ENCODE peak calls at places on chromosomes 4 and X, in nine cellular contexts. E is uterus, C is sigmoid colon, A is testis, X is lower leg skin, R is thyroid gland, J is adrenal gland, V is transverse colon, W is IMR-90. G is an unnamed sample.

GRCh38 chr4:74531952-74532794 is 87.2 kb downstream of the AREG start:
- DNase-seq in A (peak), X (no peak), R (no peak), W (peak), E (no peak), C (no peak), J (no peak), V (no peak), G (peak)

GRCh38 chr4:118288097-118288496 is 64.7 kb downstream of the PRSS12 start:
- DNase-seq in C (no peak), E (no peak), W (peak), A (no peak), V (no peak), R (no peak), X (no peak), J (no peak), G (no peak)

GRCh38 chrX:147901476-147902126 is 10.1 kb upstream of the FMR1 start:
- DNase-seq in V (no peak), W (no peak), X (no peak), C (no peak), E (no peak), J (no peak), A (no peak), R (peak), G (no peak)

GRCh38 chrX:134144231-134144630 is 92.8 kb upstream of the CCDC160 start:
- DNase-seq in W (peak), A (no peak), J (no peak), E (no peak), C (no peak), X (no peak), R (no peak), V (no peak), G (peak)

GRCh38 chr4:116469582-116469981 is 615.8 kb downstream of the TRAM1L1 start:
- DNase-seq in E (no peak), J (no peak), A (no peak), R (no peak), W (no peak), C (no peak), V (no peak), X (no peak), G (no peak)

GRCh38 chr4:62402088-62402806 is 1202.1 kb downstream of the ADGRL3 start:
- DNase-seq in V (no peak), A (no peak), X (no peak), W (no peak), R (no peak), C (no peak), J (no peak), E (no peak), G (no peak)

GRCh38 chrX:24694825-24695224 is 1.1 kb downstream of the POLA1 start:
- DNase-seq in W (peak), C (no peak), J (no peak), E (no peak), A (no peak), X (no peak), R (no peak), V (no peak), G (peak)

GRCh38 chrX:72394518-72395163 is 88.9 kb upstream of the CITED1 start:
- DNase-seq in J (peak), V (no peak), E (no peak), R (peak), W (peak), A (peak), C (no peak), X (no peak), G (no peak)

GRCh38 chr4:159764343-159764952 is 661.6 kb downstream of the RAPGEF2 start:
- DNase-seq in R (no peak), C (no peak), W (no peak), E (no peak), J (peak), X (no peak), V (no peak), A (peak), G (peak)

GRCh38 chr4:185304944-185305690 is 90.6 kb downstream of the LRP2BP start:
- DNase-seq in V (peak), W (peak), E (no peak), C (no peak), A (no peak), X (no peak), J (no peak), R (peak), G (peak)

GRCh38 chr4:158280856-158281255 is 70.6 kb downstream of the TMEM144 start:
- DNase-seq in R (no peak), V (no peak), W (no peak), X (no peak), E (no peak), A (no peak), J (no peak), C (no peak), G (no peak)

GRCh38 chrX:144791298-144791697 is 456.0 kb upstream of the SPANXN1 start:
- DNase-seq in C (no peak), J (no peak), V (no peak), W (no peak), A (no peak), R (no peak), E (no peak), X (no peak), G (no peak)

GRCh38 chr4:8231551-8232049 is 32.5 kb downstream of the SH3TC1 start:
- DNase-seq in V (no peak), X (no peak), A (no peak), W (no peak), E (no peak), R (no peak), J (no peak), C (no peak), G (no peak)

GRCh38 chrX:24372021-24372763 is 11.8 kb downstream of the SUPT20HL1 start:
- DNase-seq in E (no peak), V (no peak), R (no peak), C (no peak), X (no peak), W (no peak), A (no peak), J (no peak), G (no peak)

GRCh38 chr4:146436423-146437162 is 85.1 kb downstream of the SLC10A7 start:
- DNase-seq in C (no peak), R (no peak), V (no peak), J (no peak), E (no peak), X (no peak), A (no peak), W (peak), G (no peak)

GRCh38 chr4:139844459-139845036 is 178.9 kb downstream of the MGST2 start:
- DNase-seq in X (no peak), W (no peak), C (no peak), J (no peak), V (no peak), E (no peak), A (no peak), R (no peak), G (no peak)

GRCh38 chr4:21835712-21836111 is 112.9 kb downstream of the KCNIP4 start:
- DNase-seq in E (no peak), A (no peak), W (no peak), J (no peak), X (no peak), R (no peak), V (no peak), C (no peak), G (no peak)

GRCh38 chr4:73648478-73648877 is 28.2 kb upstream of the RASSF6 start:
- DNase-seq in J (no peak), X (no peak), W (no peak), R (no peak), E (no peak), A (no peak), V (no peak), C (no peak), G (no peak)

GRCh38 chr4:96652158-96652557 is 812.3 kb downstream of the PDHA2 start:
- DNase-seq in V (no peak), X (no peak), W (no peak), J (no peak), A (no peak), C (no peak), R (no peak), E (no peak), G (no peak)

GRCh38 chr4:169619518-169619957 is 840 bp upstream of the CLCN3 start:
- DNase-seq in C (no peak), V (peak), J (peak), A (peak), X (peak), W (peak), R (peak), E (peak), G (peak)

GRCh38 chr4:107037188-107037587 is 1.1 kb upstream of the DKK2 start:
- DNase-seq in A (peak), X (peak), J (peak), V (peak), R (peak), C (peak), W (peak), E (peak), G (no peak)

GRCh38 chr4:10691651-10692050 is 7.1 kb upstream of the CLNK start:
- DNase-seq in V (no peak), J (no peak), W (no peak), X (no peak), E (no peak), R (no peak), A (no peak), C (no peak), G (no peak)

GRCh38 chr4:148442830-148443549 is 776 bp upstream of the NR3C2 start:
- DNase-seq in V (peak), R (peak), J (peak), W (no peak), A (no peak), X (peak), C (peak), E (no peak), G (no peak)

DNA sequence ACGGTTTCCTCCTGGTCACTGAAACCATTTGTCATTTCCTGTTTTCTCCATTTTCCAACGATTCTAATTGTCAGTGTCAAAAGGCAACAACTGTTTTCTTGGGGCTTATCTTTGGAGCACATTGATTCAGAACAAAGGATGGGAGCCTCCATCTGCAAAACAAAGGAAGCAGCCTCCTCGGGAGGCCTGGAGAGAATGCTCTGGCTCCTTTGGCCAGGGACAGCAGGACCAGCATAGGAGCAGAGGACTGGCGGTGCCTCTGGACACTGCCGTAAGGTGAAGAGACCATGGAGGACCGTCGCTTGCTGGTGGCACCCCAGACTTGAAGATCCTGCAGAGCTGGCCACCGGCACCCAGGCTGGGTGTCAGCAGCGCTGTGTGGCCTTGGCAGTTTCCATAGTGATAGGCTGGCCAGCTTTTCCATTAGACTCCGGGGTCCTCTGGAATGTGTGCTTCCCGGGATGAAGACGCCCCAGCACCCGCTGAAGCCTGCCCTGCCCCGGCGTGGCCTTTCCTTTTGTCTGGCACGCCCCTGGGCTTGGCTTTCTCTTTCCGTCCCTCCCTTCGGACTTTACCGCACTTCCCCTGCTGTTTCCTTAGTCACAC is 61.1 kb upstream of the MTM1 start:
- DNase-seq in V (peak), J (peak), X (peak), A (no peak), E (no peak), R (no peak), W (no peak), C (no peak), G (no peak)
- TF ChIP-seq POLR2A in V (no peak), J (peak), X (no peak), A (no peak), E (no peak), R (no peak), W (no peak), C (no peak), G (no peak)

DNA sequence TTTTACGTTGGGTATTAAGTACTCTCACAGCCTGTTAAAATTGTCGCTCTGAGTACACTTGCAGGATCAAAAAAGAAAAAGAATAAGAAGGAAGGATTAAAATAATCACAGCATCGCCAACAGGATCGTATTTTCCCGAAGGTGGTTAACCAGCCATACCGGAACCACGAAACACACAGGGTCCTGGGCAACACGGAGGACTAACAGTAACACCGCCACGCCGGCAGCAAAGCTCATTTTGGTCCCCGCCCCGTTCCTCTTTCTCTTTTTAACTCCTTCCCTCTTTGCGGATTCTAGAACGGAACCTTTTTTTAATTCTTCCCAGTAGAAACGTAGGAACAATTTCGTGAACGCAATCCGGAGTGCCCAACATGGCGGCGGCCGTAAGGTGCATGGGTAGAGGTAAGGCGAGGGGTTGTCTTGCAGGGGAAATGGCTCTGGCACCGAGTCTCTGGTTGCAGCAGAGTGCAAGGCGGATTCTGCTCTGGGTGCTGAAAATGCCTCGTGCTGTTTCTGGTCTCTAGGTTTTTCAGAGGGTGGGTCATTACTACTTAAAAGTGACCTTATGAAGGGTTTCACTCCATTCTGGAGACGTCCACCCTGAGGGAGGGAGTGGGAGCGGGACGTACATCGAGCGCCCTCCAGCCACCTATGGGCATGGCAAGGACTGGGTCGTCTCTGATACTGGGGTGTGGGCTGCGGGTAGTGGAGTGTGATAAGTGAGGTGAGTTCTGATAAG is at the start of gene MRPL1:
- DNase-seq in A (peak), C (peak), E (peak), X (peak), V (peak), J (peak), W (peak), R (peak), G (peak)
- TF ChIP-seq POLR2A in A (no peak), C (peak), E (no peak), X (no peak), V (peak), J (peak), W (peak), R (no peak), G (peak)

GRCh38 chr4:186762865-186763264 is 39.2 kb upstream of the FAT1 start:
- DNase-seq in A (no peak), J (no peak), W (no peak), C (no peak), R (no peak), E (no peak), X (no peak), V (no peak), G (no peak)

GRCh38 chr4:186767794-186768193 is 44.1 kb upstream of the FAT1 start:
- DNase-seq in V (no peak), J (no peak), R (no peak), A (no peak), E (no peak), C (no peak), X (no peak), W (no peak), G (no peak)

GRCh38 chr4:186764457-186764856 is 40.8 kb upstream of the FAT1 start:
- DNase-seq in C (no peak), R (no peak), E (no peak), X (no peak), A (no peak), W (no peak), J (no peak), V (no peak), G (no peak)

GRCh38 chr4:186765138-186765537 is 41.5 kb upstream of the FAT1 start:
- DNase-seq in R (no peak), C (no peak), X (peak), E (no peak), W (peak), J (no peak), A (no peak), V (peak), G (peak)

GRCh38 chr4:186765673-186766546 is 42.3 kb upstream of the FAT1 start:
- DNase-seq in J (no peak), V (peak), R (no peak), C (no peak), A (no peak), E (no peak), X (no peak), W (no peak), G (no peak)
- TF ChIP-seq POLR2A in J (no peak), V (peak), R (no peak), C (no peak), A (no peak), E (no peak), X (no peak), W (no peak), G (no peak)

GRCh38 chr4:26826721-26827120 is 33.9 kb upstream of the STIM2 start:
- DNase-seq in R (peak), C (no peak), A (no peak), J (peak), X (peak), E (no peak), W (peak), V (peak), G (no peak)
- TF ChIP-seq POLR2A in R (no peak), C (no peak), A (no peak), J (no peak), X (no peak), E (no peak), W (no peak), V (no peak), G (no peak)

GRCh38 chr4:145125396-145125795 is 27.3 kb downstream of the ABCE1 start:
- DNase-seq in X (no peak), V (no peak), E (no peak), J (no peak), A (no peak), W (no peak), C (no peak), R (no peak), G (no peak)

GRCh38 chr4:145132521-145133098 is 34.5 kb downstream of the ABCE1 start:
- DNase-seq in J (no peak), E (no peak), R (no peak), X (no peak), A (no peak), W (peak), C (no peak), V (no peak), G (no peak)

GRCh38 chr4:145130788-145131398 is 32.8 kb downstream of the ABCE1 start:
- DNase-seq in C (no peak), A (no peak), V (no peak), R (no peak), E (no peak), J (no peak), W (peak), X (no peak), G (no peak)

GRCh38 chr4:145131848-145132247 is 33.7 kb downstream of the ABCE1 start:
- DNase-seq in W (no peak), R (no peak), J (no peak), A (no peak), V (no peak), X (no peak), C (no peak), E (no peak), G (no peak)

GRCh38 chr4:145130130-145130529 is 32.0 kb downstream of the ABCE1 start:
- DNase-seq in E (no peak), X (no peak), C (no peak), J (no peak), V (no peak), W (no peak), A (no peak), R (no peak), G (no peak)
- TF ChIP-seq POLR2A in E (no peak), X (no peak), C (no peak), J (no peak), V (no peak), W (no peak), A (no peak), R (no peak), G (no peak)

DNA sequence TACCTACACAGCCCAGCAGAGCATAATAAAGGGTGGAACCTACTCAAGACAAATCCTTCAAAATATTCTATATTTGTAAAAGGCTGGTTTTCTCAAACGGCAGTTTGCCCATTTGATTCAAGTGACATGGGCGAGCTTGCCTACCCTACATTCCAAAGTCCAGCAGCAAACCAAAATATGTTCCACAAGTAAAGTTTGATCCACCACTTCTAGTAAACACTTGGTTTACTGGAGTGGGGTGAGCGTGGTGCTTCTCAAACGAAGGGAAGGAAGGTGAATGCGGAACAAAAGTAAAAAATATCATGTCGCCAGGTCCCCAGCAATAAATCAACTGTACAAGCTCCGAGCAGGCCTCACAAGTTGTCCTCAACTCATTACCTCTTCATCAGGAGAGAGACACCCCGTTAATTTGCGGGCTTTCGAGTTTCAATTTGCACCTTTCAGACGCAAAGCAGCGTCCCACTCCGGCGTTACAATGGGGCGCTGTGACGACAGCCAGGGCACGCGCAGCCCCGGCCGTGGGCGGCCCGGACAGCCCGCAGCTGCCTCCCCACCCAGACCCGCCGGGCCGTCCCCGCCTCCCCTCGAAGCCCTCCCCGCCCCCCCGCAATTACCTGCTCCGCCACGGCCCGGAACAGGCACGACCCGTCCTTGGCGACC is 1.1 kb downstream of the OTUD4 start:
- DNase-seq in X (peak), E (peak), A (peak), C (peak), J (peak), V (peak), W (peak), R (peak), G (peak)
- TF ChIP-seq POLR2A in X (no peak), E (no peak), A (no peak), C (no peak), J (peak), V (peak), W (peak), R (no peak), G (peak)

GRCh38 chrX:65480960-65481359 is 53.6 kb downstream of the LAS1L start:
- DNase-seq in J (no peak), E (no peak), W (no peak), A (no peak), V (no peak), C (no peak), X (no peak), R (no peak), G (no peak)

DNA sequence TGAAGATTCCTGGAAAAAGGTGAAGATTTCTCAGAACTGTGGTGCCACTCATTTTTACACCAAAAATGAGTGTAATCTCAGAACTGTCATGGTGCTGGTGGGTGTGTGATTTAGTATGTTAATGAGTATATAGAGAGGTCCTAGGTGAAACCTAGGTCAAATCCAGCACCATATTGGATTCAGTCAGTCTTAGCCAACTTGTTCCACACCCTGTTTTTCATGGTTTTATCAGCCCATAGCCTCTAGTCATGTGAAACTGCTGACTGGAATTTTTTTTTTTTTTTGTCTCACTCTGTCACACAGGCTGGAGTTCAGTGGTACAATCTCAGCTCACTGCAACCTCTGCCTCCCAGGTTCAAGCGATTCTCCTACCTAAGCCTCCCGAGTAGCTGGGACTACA is 58.0 kb downstream of the LAS1L start:
- DNase-seq in C (no peak), E (no peak), R (no peak), A (no peak), V (no peak), J (no peak), X (no peak), W (no peak), G (no peak)
- TF ChIP-seq POLR2A in C (no peak), E (no peak), R (no peak), A (no peak), V (no peak), J (no peak), X (no peak), W (no peak), G (no peak)

GRCh38 chr4:141576585-141577110 is 59.7 kb upstream of the IL15 start:
- DNase-seq in E (no peak), R (peak), A (no peak), X (no peak), W (no peak), C (no peak), V (no peak), J (no peak), G (no peak)
- TF ChIP-seq POLR2A in E (no peak), R (no peak), A (no peak), X (no peak), W (no peak), C (no peak), V (no peak), J (no peak), G (no peak)